ENCODE peak calls at places on chromosomes 5 and 9, in ten cellular contexts. H, M, A, K, J, N, I, E, Z and S are unnamed samples.

GRCh38 chr5:40578501-40579451 is 100.9 kb upstream of the PTGER4 start:
- DNase-seq in K (peak; percentile 40), E (no peak), H (no peak), J (no peak), M (peak; percentile 28), A (peak; percentile 78), N (no peak), I (no peak), Z (no peak), S (no peak)

GRCh38 chr9:121633144-121633714 is 18.2 kb upstream of the DAB2IP start:
- DNase-seq in A (no peak), Z (no peak), E (no peak), J (no peak), H (no peak), I (no peak), N (no peak), K (no peak), M (no peak), S (no peak)

GRCh38 chr5:160423025-160423554 is 1.4 kb downstream of the PTTG1 start:
- DNase-seq in H (no peak), M (no peak), I (no peak), A (no peak), J (no peak), E (no peak), K (no peak), N (no peak), Z (no peak), S (no peak)

GRCh38 chr5:150578781-150579461 is 61.5 kb upstream of the SYNPO start:
- DNase-seq in Z (no peak), A (no peak), H (no peak), E (no peak), J (no peak), I (no peak), M (no peak), K (no peak), N (no peak), S (no peak)

GRCh38 chr5:135244620-135245021 is 154.4 kb downstream of the MACROH2A1 start:
- DNase-seq in M (no peak), A (no peak), E (no peak), H (no peak), K (no peak), Z (no peak), I (no peak), J (no peak), N (no peak), S (no peak)

GRCh38 chr5:2566280-2566679 is 185.2 kb downstream of the IRX2 start:
- DNase-seq in E (no peak), I (no peak), K (no peak), N (no peak), H (no peak), Z (no peak), J (no peak), M (no peak), A (no peak), S (no peak)

GRCh38 chr9:115913666-115914065 is 239.9 kb upstream of the PAPPA start:
- DNase-seq in M (peak; percentile 56), K (no peak), H (no peak), J (no peak), Z (no peak), N (no peak), A (no peak), E (no peak), I (no peak), S (no peak)

GRCh38 chr9:8733096-8733954 is 933.7 kb upstream of the DMAC1 start:
- DNase-seq in Z (no peak), N (no peak), I (no peak), A (no peak), K (no peak), H (no peak), M (peak; percentile 63), E (peak; percentile 21), J (peak; percentile 36), S (no peak)